ENCODE peak calls at places on chromosomes 11 and 22, in nine cellular contexts. One of them, this sample, is unnamed. For H3K36me3, the result is how much of the 10 kb centered on the place peaks cover.

GRCh38 chr11:117145393-117145761 is 1.3 kb downstream of the PAFAH1B2 start:
- DNase-seq in breast epithelium: no peak
- DNase-seq in PC-9: peak
- DNase-seq in lower lobe of right lung: no peak
- DNase-seq in esophagus squamous epithelium: no peak
- DNase-seq in Peyer's patch: no peak
- DNase-seq in sigmoid colon: no peak
- DNase-seq in fibroblast of lung: peak
- DNase-seq in BJ: no peak
- DNase-seq in this sample: no peak

GRCh38 chr11:31412946-31413345 is 43.3 kb downstream of the DNAJC24 start:
- DNase-seq in breast epithelium: no peak
- DNase-seq in PC-9: no peak
- DNase-seq in lower lobe of right lung: no peak
- DNase-seq in esophagus squamous epithelium: no peak
- DNase-seq in Peyer's patch: no peak
- DNase-seq in sigmoid colon: no peak
- DNase-seq in fibroblast of lung: peak
- DNase-seq in BJ: peak
- DNase-seq in this sample: no peak

GRCh38 chr11:65210748-65211147 is 29.0 kb downstream of the CAPN1 start:
- DNase-seq in breast epithelium: no peak
- DNase-seq in PC-9: no peak
- DNase-seq in lower lobe of right lung: no peak
- DNase-seq in esophagus squamous epithelium: no peak
- DNase-seq in Peyer's patch: no peak
- DNase-seq in sigmoid colon: peak
- DNase-seq in fibroblast of lung: no peak
- DNase-seq in BJ: no peak
- DNase-seq in this sample: no peak

GRCh38 chr11:26076591-26076990 is 255.3 kb upstream of the ANO3 start:
- DNase-seq in breast epithelium: no peak
- DNase-seq in PC-9: no peak
- DNase-seq in lower lobe of right lung: no peak
- DNase-seq in esophagus squamous epithelium: no peak
- DNase-seq in Peyer's patch: no peak
- DNase-seq in sigmoid colon: no peak
- DNase-seq in fibroblast of lung: no peak
- DNase-seq in BJ: no peak
- DNase-seq in this sample: no peak

GRCh38 chr11:111748035-111748804 is 18.0 kb downstream of the PPP2R1B start:
- DNase-seq in breast epithelium: no peak
- DNase-seq in PC-9: peak
- DNase-seq in lower lobe of right lung: no peak
- DNase-seq in esophagus squamous epithelium: no peak
- DNase-seq in Peyer's patch: no peak
- DNase-seq in sigmoid colon: no peak
- DNase-seq in fibroblast of lung: no peak
- DNase-seq in BJ: no peak
- DNase-seq in this sample: no peak

GRCh38 chr11:128476729-128477128 is 110.6 kb downstream of the ETS1 start:
- DNase-seq in breast epithelium: no peak
- DNase-seq in PC-9: no peak
- DNase-seq in lower lobe of right lung: no peak
- DNase-seq in esophagus squamous epithelium: no peak
- DNase-seq in Peyer's patch: peak
- DNase-seq in sigmoid colon: no peak
- DNase-seq in fibroblast of lung: peak
- DNase-seq in BJ: no peak
- DNase-seq in this sample: no peak

GRCh38 chr22:42314709-42315391 is 44.4 kb upstream of the TCF20 start:
- DNase-seq in breast epithelium: no peak
- DNase-seq in PC-9: no peak
- DNase-seq in lower lobe of right lung: no peak
- DNase-seq in esophagus squamous epithelium: no peak
- DNase-seq in Peyer's patch: no peak
- DNase-seq in sigmoid colon: no peak
- DNase-seq in fibroblast of lung: no peak
- DNase-seq in BJ: no peak
- DNase-seq in this sample: no peak

GRCh38 chr11:77190331-77191075 is 62.5 kb downstream of the MYO7A start:
- DNase-seq in breast epithelium: no peak
- DNase-seq in PC-9: no peak
- DNase-seq in lower lobe of right lung: no peak
- DNase-seq in esophagus squamous epithelium: no peak
- DNase-seq in Peyer's patch: no peak
- DNase-seq in sigmoid colon: no peak
- DNase-seq in fibroblast of lung: no peak
- DNase-seq in BJ: no peak
- DNase-seq in this sample: no peak

GRCh38 chr11:64996710-64997380 is at the start of gene BATF2:
- DNase-seq in breast epithelium: peak
- DNase-seq in PC-9: peak
- DNase-seq in lower lobe of right lung: peak
- DNase-seq in esophagus squamous epithelium: no peak
- DNase-seq in Peyer's patch: peak
- DNase-seq in sigmoid colon: peak
- DNase-seq in fibroblast of lung: peak
- DNase-seq in BJ: no peak
- DNase-seq in this sample: no peak

GRCh38 chr11:64131657-64132387 is 34.1 kb downstream of the MACROD1 start:
- DNase-seq in breast epithelium: no peak
- DNase-seq in PC-9: no peak
- DNase-seq in lower lobe of right lung: peak
- DNase-seq in esophagus squamous epithelium: no peak
- DNase-seq in Peyer's patch: no peak
- DNase-seq in sigmoid colon: no peak
- DNase-seq in fibroblast of lung: no peak
- DNase-seq in BJ: no peak
- DNase-seq in this sample: no peak

GRCh38 chr22:31124811-31125465 is 2.2 kb downstream of the INPP5J start:
- DNase-seq in breast epithelium: no peak
- DNase-seq in PC-9: peak
- DNase-seq in lower lobe of right lung: no peak
- DNase-seq in esophagus squamous epithelium: no peak
- DNase-seq in Peyer's patch: no peak
- DNase-seq in sigmoid colon: no peak
- DNase-seq in fibroblast of lung: no peak
- DNase-seq in BJ: no peak
- DNase-seq in this sample: no peak

GRCh38 chr22:36569999-36570398 is 41.0 kb upstream of the EIF3D start:
- DNase-seq in breast epithelium: no peak
- DNase-seq in PC-9: no peak
- DNase-seq in lower lobe of right lung: no peak
- DNase-seq in esophagus squamous epithelium: no peak
- DNase-seq in Peyer's patch: no peak
- DNase-seq in sigmoid colon: no peak
- DNase-seq in fibroblast of lung: peak
- DNase-seq in BJ: no peak
- DNase-seq in this sample: no peak

GRCh38 chr11:17813391-17814059 is 78.9 kb downstream of the KCNC1 start:
- DNase-seq in breast epithelium: no peak
- DNase-seq in PC-9: peak
- DNase-seq in lower lobe of right lung: no peak
- DNase-seq in esophagus squamous epithelium: no peak
- DNase-seq in Peyer's patch: no peak
- DNase-seq in sigmoid colon: no peak
- DNase-seq in fibroblast of lung: peak
- DNase-seq in BJ: no peak
- DNase-seq in this sample: no peak

GRCh38 chr11:119015054-119015611 is 3.0 kb downstream of the RPS25 start:
- DNase-seq in breast epithelium: no peak
- DNase-seq in PC-9: peak
- DNase-seq in lower lobe of right lung: no peak
- DNase-seq in esophagus squamous epithelium: no peak
- DNase-seq in Peyer's patch: no peak
- DNase-seq in sigmoid colon: peak
- DNase-seq in fibroblast of lung: no peak
- DNase-seq in BJ: no peak
- DNase-seq in this sample: no peak
- TF ChIP-seq CTCF in breast epithelium: no peak
- TF ChIP-seq CTCF in PC-9: peak
- TF ChIP-seq CTCF in lower lobe of right lung: no peak
- TF ChIP-seq CTCF in esophagus squamous epithelium: no peak
- TF ChIP-seq CTCF in Peyer's patch: no peak
- TF ChIP-seq CTCF in sigmoid colon: no peak
- TF ChIP-seq CTCF in fibroblast of lung: no peak
- TF ChIP-seq CTCF in BJ: peak
- TF ChIP-seq CTCF in this sample: peak

GRCh38 chr22:27724706-27725105 is 76.8 kb downstream of the MN1 start:
- DNase-seq in breast epithelium: no peak
- DNase-seq in PC-9: peak
- DNase-seq in lower lobe of right lung: no peak
- DNase-seq in esophagus squamous epithelium: no peak
- DNase-seq in Peyer's patch: no peak
- DNase-seq in sigmoid colon: no peak
- DNase-seq in fibroblast of lung: peak
- DNase-seq in BJ: peak
- DNase-seq in this sample: no peak

GRCh38 chr22:27726726-27727449 is 74.7 kb downstream of the MN1 start:
- DNase-seq in breast epithelium: no peak
- DNase-seq in PC-9: peak
- DNase-seq in lower lobe of right lung: peak
- DNase-seq in esophagus squamous epithelium: peak
- DNase-seq in Peyer's patch: no peak
- DNase-seq in sigmoid colon: peak
- DNase-seq in fibroblast of lung: peak
- DNase-seq in BJ: peak
- DNase-seq in this sample: peak

GRCh38 chr22:27724181-27724580 is 77.4 kb downstream of the MN1 start:
- DNase-seq in breast epithelium: no peak
- DNase-seq in PC-9: peak
- DNase-seq in lower lobe of right lung: no peak
- DNase-seq in esophagus squamous epithelium: no peak
- DNase-seq in Peyer's patch: no peak
- DNase-seq in sigmoid colon: no peak
- DNase-seq in fibroblast of lung: no peak
- DNase-seq in BJ: no peak
- DNase-seq in this sample: no peak

GRCh38 chr22:27727673-27728451 is 73.7 kb downstream of the MN1 start:
- DNase-seq in breast epithelium: no peak
- DNase-seq in PC-9: peak
- DNase-seq in lower lobe of right lung: no peak
- DNase-seq in esophagus squamous epithelium: no peak
- DNase-seq in Peyer's patch: no peak
- DNase-seq in sigmoid colon: no peak
- DNase-seq in fibroblast of lung: no peak
- DNase-seq in BJ: no peak
- DNase-seq in this sample: no peak

DNA sequence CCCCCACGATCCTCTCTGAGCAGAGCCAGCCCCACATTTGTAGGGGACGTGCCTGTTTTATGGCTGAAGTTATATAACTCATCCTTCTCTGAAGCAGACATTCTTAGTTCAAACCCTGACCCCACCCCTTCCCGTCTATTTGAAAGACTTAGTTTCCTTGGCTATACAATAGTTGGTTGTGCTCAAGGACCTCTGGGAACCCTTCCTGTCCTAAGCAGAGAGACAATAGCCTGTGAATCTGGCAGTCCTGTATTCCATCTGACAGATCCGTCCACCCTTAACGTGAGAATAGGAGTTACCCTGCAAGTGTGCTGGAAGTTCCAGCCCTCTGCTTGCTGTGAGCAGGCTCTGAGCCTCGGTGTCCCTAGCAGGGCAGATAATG is 75.2 kb downstream of the MN1 start:
- DNase-seq in breast epithelium: no peak
- DNase-seq in PC-9: no peak
- DNase-seq in lower lobe of right lung: no peak
- DNase-seq in esophagus squamous epithelium: no peak
- DNase-seq in Peyer's patch: no peak
- DNase-seq in sigmoid colon: no peak
- DNase-seq in fibroblast of lung: no peak
- DNase-seq in BJ: no peak
- DNase-seq in this sample: no peak
- H3K4me3 ChIP-seq in breast epithelium: no peak
- H3K4me3 ChIP-seq in PC-9: no peak
- H3K4me3 ChIP-seq in lower lobe of right lung: no peak
- H3K4me3 ChIP-seq in esophagus squamous epithelium: peak
- H3K4me3 ChIP-seq in Peyer's patch: no peak
- H3K4me3 ChIP-seq in sigmoid colon: no peak
- H3K4me3 ChIP-seq in fibroblast of lung: no peak
- H3K4me3 ChIP-seq in BJ: no peak
- H3K4me3 ChIP-seq in this sample: no peak

DNA sequence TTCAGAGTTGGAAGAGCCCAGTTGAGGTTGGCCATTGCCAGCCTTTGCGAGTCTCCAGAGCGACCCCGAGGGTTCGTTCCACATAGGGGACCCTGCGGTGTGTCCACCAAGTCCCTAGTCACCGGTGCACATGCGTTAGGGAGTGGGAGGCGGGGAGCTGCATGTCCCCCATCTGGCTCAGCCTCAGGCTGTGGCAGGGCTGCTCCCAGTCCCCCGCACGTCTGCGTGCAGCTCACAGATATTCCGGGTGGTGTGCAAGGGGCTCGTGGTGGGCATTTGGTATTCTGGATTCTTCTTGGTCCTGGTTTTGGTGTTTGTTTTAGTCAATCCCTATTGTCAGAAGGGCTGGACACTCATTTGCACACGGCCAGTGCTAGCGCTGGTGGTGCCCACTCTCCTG is 48.8 kb downstream of the MUC6 start:
- DNase-seq in breast epithelium: no peak
- DNase-seq in PC-9: no peak
- DNase-seq in lower lobe of right lung: no peak
- DNase-seq in esophagus squamous epithelium: no peak
- DNase-seq in Peyer's patch: no peak
- DNase-seq in sigmoid colon: no peak
- DNase-seq in fibroblast of lung: no peak
- DNase-seq in BJ: no peak
- DNase-seq in this sample: no peak
- H3K36me3 ChIP-seq in breast epithelium: under half
- H3K36me3 ChIP-seq in PC-9: under half
- H3K36me3 ChIP-seq in lower lobe of right lung: half or more
- H3K36me3 ChIP-seq in esophagus squamous epithelium: under half
- H3K36me3 ChIP-seq in Peyer's patch: half or more
- H3K36me3 ChIP-seq in sigmoid colon: half or more
- H3K36me3 ChIP-seq in fibroblast of lung: under half
- H3K36me3 ChIP-seq in BJ: half or more
- H3K36me3 ChIP-seq in this sample: under half

DNA sequence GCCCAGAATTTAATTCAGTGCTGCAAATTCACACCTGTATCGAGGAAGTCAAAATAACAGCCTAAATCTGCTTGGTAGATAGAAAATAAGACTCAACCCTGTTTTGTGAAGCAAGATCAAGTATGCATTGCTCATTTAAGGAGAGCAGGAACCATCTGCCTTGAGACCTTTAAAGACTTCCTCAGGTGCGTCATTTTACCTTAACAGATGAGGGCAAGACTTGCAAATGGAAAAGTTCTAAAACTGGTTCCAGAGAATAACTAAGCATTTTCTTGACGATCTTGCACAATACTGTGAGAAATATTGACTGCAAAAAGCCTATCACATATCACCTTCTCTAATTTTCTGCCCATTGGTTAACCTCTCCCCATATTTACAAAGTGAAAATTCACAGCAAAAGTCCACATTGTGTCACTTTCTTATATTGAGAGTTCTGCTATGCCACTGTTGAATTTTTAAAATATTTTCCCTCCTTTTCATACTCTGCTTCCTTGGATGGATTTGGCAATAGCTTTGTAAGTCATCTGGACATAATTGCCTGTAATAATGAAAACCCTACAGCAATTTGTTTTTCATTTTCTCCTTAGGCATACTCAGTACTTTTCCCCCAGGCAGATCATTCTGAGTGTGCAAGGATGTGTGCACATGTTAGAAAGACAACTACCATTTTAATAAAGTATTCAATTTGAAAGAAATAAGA is 234.2 kb downstream of the AASDHPPT start:
- DNase-seq in breast epithelium: no peak
- DNase-seq in PC-9: no peak
- DNase-seq in lower lobe of right lung: no peak
- DNase-seq in esophagus squamous epithelium: no peak
- DNase-seq in Peyer's patch: no peak
- DNase-seq in sigmoid colon: no peak
- DNase-seq in fibroblast of lung: no peak
- DNase-seq in BJ: peak
- DNase-seq in this sample: no peak
- TF ChIP-seq CTCF in breast epithelium: no peak
- TF ChIP-seq CTCF in PC-9: no peak
- TF ChIP-seq CTCF in lower lobe of right lung: no peak
- TF ChIP-seq CTCF in esophagus squamous epithelium: no peak
- TF ChIP-seq CTCF in Peyer's patch: no peak
- TF ChIP-seq CTCF in sigmoid colon: no peak
- TF ChIP-seq CTCF in fibroblast of lung: no peak
- TF ChIP-seq CTCF in BJ: no peak
- TF ChIP-seq CTCF in this sample: no peak

This sample was measured in kidney epithelial cell.